ENCODE peak calls at places on chromosomes 11 and 22, in four cellular contexts. K is NCI-H460; B is AG10803; T is CD8-positive, alpha-beta T cell. I is an unnamed sample.

GRCh38 chr22:45552580-45553332 is 50.1 kb downstream of the FBLN1 start:
- DNase-seq in K (no peak), B (peak; percentile 98), T (no peak), I (no peak)

GRCh38 chr11:33912405-33913361 is 20.8 kb upstream of the LMO2 start:
- DNase-seq in K (peak; percentile 51), B (peak; percentile 90), T (no peak), I (peak; percentile 22)

GRCh38 chr22:22446527-22446926 is 62.0 kb downstream of the ZNF280B start:
- DNase-seq in K (no peak), B (no peak), T (no peak), I (no peak)

GRCh38 chr22:24595228-24595627 is 2.4 kb upstream of the LRRC75B start:
- DNase-seq in K (no peak), B (no peak), T (no peak), I (no peak)

GRCh38 chr11:68503792-68504191 is 43.2 kb downstream of the PPP6R3 start:
- DNase-seq in K (no peak), B (no peak), T (no peak), I (no peak)

GRCh38 chr11:66330931-66331330 is 5.3 kb downstream of the RIN1 start:
- DNase-seq in K (no peak), B (no peak), T (no peak), I (no peak)

GRCh38 chr11:68735125-68735524 is 16.2 kb downstream of the TESMIN start:
- DNase-seq in K (no peak), B (no peak), T (no peak), I (no peak)

GRCh38 chr11:30454108-30454507 is 131.2 kb downstream of the ARL14EP start:
- DNase-seq in K (no peak), B (no peak), T (no peak), I (no peak)

GRCh38 chr11:10935015-10935564 is 77.2 kb upstream of the ZBED5 start:
- DNase-seq in K (no peak), B (no peak), T (no peak), I (no peak)

GRCh38 chr11:117492578-117493251 is 165.1 kb downstream of the CEP164 start:
- DNase-seq in K (no peak), B (no peak), T (no peak), I (no peak)

GRCh38 chr22:47593291-47593690 is 830.8 kb downstream of the TBC1D22A start:
- DNase-seq in K (no peak), B (no peak), T (peak; percentile 7), I (no peak)

GRCh38 chr22:28759861-28760560 is 12.5 kb upstream of the CCDC117 start:
- DNase-seq in K (no peak), B (no peak), T (no peak), I (peak; percentile 49)

GRCh38 chr11:79415411-79415810 is 25.4 kb downstream of the TENM4 start:
- DNase-seq in K (no peak), B (no peak), T (no peak), I (no peak)

GRCh38 chr11:18770479-18771125 is 21.0 kb downstream of the PTPN5 start:
- DNase-seq in K (no peak), B (no peak), T (no peak), I (no peak)

GRCh38 chr11:74345420-74345819 is 34.0 kb upstream of the P4HA3 start:
- DNase-seq in K (no peak), B (no peak), T (no peak), I (no peak)

GRCh38 chr11:68664906-68665305 is 19.4 kb upstream of the GAL start:
- DNase-seq in K (no peak), B (no peak), T (no peak), I (no peak)

GRCh38 chr11:64026575-64027213 is 9.0 kb upstream of the FLRT1 start:
- DNase-seq in K (no peak), B (no peak), T (no peak), I (no peak)

GRCh38 chr22:43151251-43152000 is at the start of gene TSPO:
- DNase-seq in K (peak; percentile 34), B (peak; percentile 62), T (peak; percentile 57), I (peak; percentile 69)

GRCh38 chr11:46363031-46363407 is 15.8 kb downstream of the DGKZ start:
- DNase-seq in K (no peak), B (peak; percentile 58), T (no peak), I (no peak)

GRCh38 chr11:134531331-134532135 is 119.5 kb upstream of the B3GAT1 start:
- DNase-seq in K (no peak), B (no peak), T (peak; percentile 7), I (no peak)

GRCh38 chr22:49585695-49586243 is 241.9 kb downstream of the BRD1 start:
- DNase-seq in K (no peak), B (no peak), T (no peak), I (no peak)

GRCh38 chr22:38930512-38930911 is 26.9 kb upstream of the APOBEC3A start:
- DNase-seq in K (no peak), B (no peak), T (no peak), I (no peak)

GRCh38 chr11:12800032-12800671 is 125.9 kb downstream of the TEAD1 start:
- DNase-seq in K (no peak), B (no peak), T (no peak), I (peak; percentile 69)

GRCh38 chr22:43159484-43160178 is 8.3 kb downstream of the TSPO start:
- DNase-seq in K (no peak), B (no peak), T (no peak), I (no peak)

GRCh38 chr11:124961972-124962609 is 8.1 kb downstream of the CCDC15 start:
- DNase-seq in K (peak; percentile 66), B (peak; percentile 81), T (no peak), I (peak; percentile 65)

GRCh38 chr11:71286701-71287643 is 34.6 kb upstream of the SHANK2 start:
- DNase-seq in K (no peak), B (peak; percentile 100), T (no peak), I (peak; percentile 15)

GRCh38 chr11:64918056-64918455 is 1.0 kb upstream of the ATG2A start:
- DNase-seq in K (no peak), B (peak; percentile 73), T (no peak), I (peak; percentile 6)

GRCh38 chr11:70007796-70008195 is 70.3 kb upstream of the ANO1 start:
- DNase-seq in K (no peak), B (no peak), T (no peak), I (no peak)